ENCODE peak calls at places on chromosomes 2 and 18, in five cellular contexts. One of them, this sample, is unnamed.

GRCh38 chr2:233976690-233977294 is 59.6 kb downstream of the TRPM8 start:
- DNase-seq in HCT116: peak
- DNase-seq in K562: peak
- DNase-seq in SK-N-SH: peak
- DNase-seq in HepG2: peak
- DNase-seq in this sample: peak

GRCh38 chr2:37738266-37738885 is 66.9 kb upstream of the CDC42EP3 start:
- DNase-seq in HCT116: no peak
- DNase-seq in K562: no peak
- DNase-seq in SK-N-SH: no peak
- DNase-seq in HepG2: no peak
- DNase-seq in this sample: no peak

GRCh38 chr2:235432741-235433520 is 60.9 kb upstream of the AGAP1 start:
- DNase-seq in HCT116: no peak
- DNase-seq in K562: no peak
- DNase-seq in SK-N-SH: no peak
- DNase-seq in HepG2: no peak
- DNase-seq in this sample: no peak

GRCh38 chr18:5463390-5463789 is 80.4 kb downstream of the EPB41L3 start:
- DNase-seq in HCT116: no peak
- DNase-seq in K562: no peak
- DNase-seq in SK-N-SH: no peak
- DNase-seq in HepG2: no peak
- DNase-seq in this sample: no peak

GRCh38 chr2:210531482-210531881 is 24.9 kb upstream of the CPS1 start:
- DNase-seq in HCT116: no peak
- DNase-seq in K562: no peak
- DNase-seq in SK-N-SH: no peak
- DNase-seq in HepG2: no peak
- DNase-seq in this sample: no peak

GRCh38 chr18:50928551-50928950 is 39.3 kb upstream of the ELAC1 start:
- DNase-seq in HCT116: no peak
- DNase-seq in K562: no peak
- DNase-seq in SK-N-SH: no peak
- DNase-seq in HepG2: no peak
- DNase-seq in this sample: no peak

GRCh38 chr2:33212151-33212550 is 264.3 kb upstream of the RASGRP3 start:
- DNase-seq in HCT116: no peak
- DNase-seq in K562: no peak
- DNase-seq in SK-N-SH: no peak
- DNase-seq in HepG2: peak
- DNase-seq in this sample: no peak

GRCh38 chr18:74739926-74740325 is 142.3 kb downstream of the ZNF407 start:
- DNase-seq in HCT116: no peak
- DNase-seq in K562: no peak
- DNase-seq in SK-N-SH: no peak
- DNase-seq in HepG2: peak
- DNase-seq in this sample: no peak

GRCh38 chr2:10389596-10389995 is 58.5 kb downstream of the ODC1 start:
- DNase-seq in HCT116: no peak
- DNase-seq in K562: no peak
- DNase-seq in SK-N-SH: no peak
- DNase-seq in HepG2: no peak
- DNase-seq in this sample: no peak

GRCh38 chr18:78814321-78814720 is 165.3 kb upstream of the SALL3 start:
- DNase-seq in HCT116: no peak
- DNase-seq in K562: no peak
- DNase-seq in SK-N-SH: no peak
- DNase-seq in HepG2: peak
- DNase-seq in this sample: no peak
- TF ChIP-seq ZBTB33 in HCT116: no peak
- TF ChIP-seq ZBTB33 in K562: no peak
- TF ChIP-seq ZBTB33 in SK-N-SH: no peak
- TF ChIP-seq ZBTB33 in HepG2: no peak
- TF ChIP-seq ZBTB33 in this sample: no peak

DNA sequence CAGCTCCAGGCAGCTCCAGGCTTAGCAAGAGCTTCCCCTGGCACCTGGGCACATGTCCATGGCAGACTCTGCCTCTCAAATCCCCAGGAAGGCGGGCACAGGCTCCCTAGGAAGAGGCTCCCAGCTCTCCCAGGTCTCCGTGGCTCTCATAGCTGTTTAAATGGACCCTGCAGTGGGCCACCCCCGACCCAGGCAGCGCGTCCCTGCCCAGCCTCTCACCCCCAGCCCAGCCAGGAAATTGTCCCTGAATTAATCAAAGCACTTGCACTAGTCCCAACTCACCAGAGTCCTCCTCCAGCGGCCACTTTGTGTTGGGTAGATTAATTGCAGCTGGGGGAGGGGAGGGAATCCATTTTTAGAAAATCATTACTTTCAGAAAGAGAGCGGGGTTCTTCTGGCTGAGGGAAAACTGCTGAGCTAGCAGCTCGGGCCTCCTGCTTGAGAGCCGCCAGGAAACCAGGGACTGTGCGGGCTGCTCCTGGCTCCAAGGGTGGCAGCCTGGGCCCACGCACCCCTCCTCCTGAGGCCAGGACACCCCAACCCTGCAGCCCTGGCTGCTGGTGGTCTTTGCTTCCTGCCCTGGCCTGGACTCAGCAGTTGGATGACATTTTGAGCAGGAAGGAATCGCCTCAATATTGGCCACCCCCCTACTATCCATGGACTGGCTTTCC is 36.0 kb downstream of the SMAD7 start:
- DNase-seq in HCT116: no peak
- DNase-seq in K562: no peak
- DNase-seq in SK-N-SH: no peak
- DNase-seq in HepG2: no peak
- DNase-seq in this sample: no peak
- TF ChIP-seq ZBTB33 in HCT116: no peak
- TF ChIP-seq ZBTB33 in K562: no peak
- TF ChIP-seq ZBTB33 in SK-N-SH: no peak
- TF ChIP-seq ZBTB33 in HepG2: no peak
- TF ChIP-seq ZBTB33 in this sample: no peak

DNA sequence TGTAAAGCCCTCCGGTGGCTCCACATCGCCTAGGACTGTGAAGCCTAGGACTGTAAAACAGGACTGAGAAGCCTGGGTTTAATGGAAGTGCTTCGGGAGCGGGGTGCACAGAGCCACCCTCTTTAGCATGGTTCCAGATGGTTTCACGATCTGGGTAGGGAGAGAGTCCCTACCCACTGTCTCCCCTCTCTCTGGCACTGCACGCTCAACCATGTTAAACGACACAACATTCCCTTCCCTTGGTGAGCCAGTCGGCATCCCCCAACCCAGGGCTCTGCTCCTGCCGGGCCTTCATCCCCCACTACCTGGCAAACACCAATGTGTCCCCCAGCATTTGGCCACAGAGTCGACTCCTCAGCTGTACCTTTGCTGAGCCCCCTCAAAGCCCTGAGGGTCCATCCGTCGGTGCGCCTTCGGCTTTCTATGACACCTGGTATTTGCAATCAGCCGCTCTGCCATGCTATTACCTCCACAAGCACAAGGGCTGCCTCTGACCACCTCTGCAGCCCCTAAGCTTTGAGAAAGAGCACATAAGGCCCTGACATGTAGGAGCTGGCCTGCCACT is 1.1 kb downstream of the COPS9 start:
- DNase-seq in HCT116: no peak
- DNase-seq in K562: peak
- DNase-seq in SK-N-SH: no peak
- DNase-seq in HepG2: no peak
- DNase-seq in this sample: no peak
- TF ChIP-seq ZBTB33 in HCT116: no peak
- TF ChIP-seq ZBTB33 in K562: no peak
- TF ChIP-seq ZBTB33 in SK-N-SH: no peak
- TF ChIP-seq ZBTB33 in HepG2: no peak
- TF ChIP-seq ZBTB33 in this sample: no peak

DNA sequence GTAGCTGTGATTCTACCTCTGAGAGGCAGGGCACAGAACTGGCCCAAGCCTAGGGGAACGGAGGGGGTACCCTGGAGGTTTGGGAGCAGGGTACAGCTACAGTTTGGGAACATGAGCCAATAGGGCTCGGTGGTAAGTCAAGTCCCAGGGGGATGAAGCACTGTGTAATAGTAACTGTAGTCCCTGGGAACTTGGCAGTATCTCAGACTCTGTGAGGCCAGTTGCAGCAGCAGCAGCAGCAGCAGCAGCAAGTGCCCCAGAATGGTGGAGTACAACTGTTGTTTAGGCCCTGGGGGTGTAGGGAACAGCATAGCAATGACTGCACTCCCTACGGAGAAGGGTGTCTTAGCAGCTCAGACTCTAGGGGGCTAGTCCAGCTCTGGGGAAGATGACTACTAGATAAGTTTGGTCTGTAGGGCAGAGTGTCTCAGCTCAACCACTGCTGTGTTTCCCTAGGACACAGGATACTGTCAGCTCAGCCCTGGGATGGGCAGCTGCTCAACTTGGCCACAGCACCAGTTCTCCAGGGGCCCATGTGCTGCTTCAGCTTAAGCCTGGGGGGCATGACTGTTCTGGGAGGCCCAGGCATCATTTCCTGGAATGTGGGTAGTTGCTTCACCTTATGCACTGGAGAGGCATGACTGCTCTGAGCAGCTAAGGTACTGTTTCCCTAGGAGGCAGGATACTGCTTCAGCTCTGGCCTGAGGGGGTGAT is 20.5 kb downstream of the CARF start:
- DNase-seq in HCT116: no peak
- DNase-seq in K562: no peak
- DNase-seq in SK-N-SH: no peak
- DNase-seq in HepG2: no peak
- DNase-seq in this sample: no peak
- TF ChIP-seq ZBTB33 in HCT116: no peak
- TF ChIP-seq ZBTB33 in K562: no peak
- TF ChIP-seq ZBTB33 in SK-N-SH: no peak
- TF ChIP-seq ZBTB33 in HepG2: no peak
- TF ChIP-seq ZBTB33 in this sample: no peak

GRCh38 chr2:237625216-237625705 is 2.1 kb upstream of the LRRFIP1 start:
- DNase-seq in HCT116: no peak
- DNase-seq in K562: no peak
- DNase-seq in SK-N-SH: no peak
- DNase-seq in HepG2: peak
- DNase-seq in this sample: no peak
- TF ChIP-seq ZBTB33 in HCT116: no peak
- TF ChIP-seq ZBTB33 in K562: no peak
- TF ChIP-seq ZBTB33 in SK-N-SH: no peak
- TF ChIP-seq ZBTB33 in HepG2: no peak
- TF ChIP-seq ZBTB33 in this sample: no peak

GRCh38 chr18:24177499-24178133 is 38.8 kb downstream of the CABYR start:
- DNase-seq in HCT116: no peak
- DNase-seq in K562: no peak
- DNase-seq in SK-N-SH: no peak
- DNase-seq in HepG2: no peak
- DNase-seq in this sample: no peak

GRCh38 chr18:24176727-24177416 is 38.0 kb downstream of the CABYR start:
- DNase-seq in HCT116: peak
- DNase-seq in K562: peak
- DNase-seq in SK-N-SH: peak
- DNase-seq in HepG2: peak
- DNase-seq in this sample: peak

GRCh38 chr18:24181806-24182205 is 42.9 kb downstream of the CABYR start:
- DNase-seq in HCT116: no peak
- DNase-seq in K562: no peak
- DNase-seq in SK-N-SH: no peak
- DNase-seq in HepG2: no peak
- DNase-seq in this sample: no peak

GRCh38 chr18:24185805-24186204 is 46.9 kb downstream of the CABYR start:
- DNase-seq in HCT116: no peak
- DNase-seq in K562: no peak
- DNase-seq in SK-N-SH: no peak
- DNase-seq in HepG2: no peak
- DNase-seq in this sample: no peak

DNA sequence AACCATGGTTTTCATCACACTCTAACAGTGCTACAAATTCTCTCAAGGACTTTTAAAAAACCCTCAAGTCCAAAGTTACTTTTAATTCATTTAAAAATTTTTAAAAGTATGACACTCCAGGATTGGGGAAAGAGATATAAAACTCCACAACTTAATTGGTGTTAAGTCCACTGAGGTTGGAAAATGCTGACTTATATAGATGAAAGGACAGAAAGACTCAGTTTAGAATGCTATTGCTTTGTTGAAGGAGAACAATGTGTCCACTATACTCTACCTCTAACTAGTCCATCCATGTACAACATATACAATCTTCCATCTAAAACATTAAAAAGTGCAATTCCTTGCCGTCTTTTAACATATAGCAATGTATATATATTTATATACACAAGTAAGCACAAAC is 41.2 kb downstream of the CABYR start:
- DNase-seq in HCT116: no peak
- DNase-seq in K562: no peak
- DNase-seq in SK-N-SH: no peak
- DNase-seq in HepG2: no peak
- DNase-seq in this sample: no peak
- TF ChIP-seq ZBTB33 in HCT116: no peak
- TF ChIP-seq ZBTB33 in K562: no peak
- TF ChIP-seq ZBTB33 in SK-N-SH: no peak
- TF ChIP-seq ZBTB33 in HepG2: no peak
- TF ChIP-seq ZBTB33 in this sample: no peak

This sample was measured in GM12878.